ENCODE peak calls at places on chromosomes 2 and 18, in five cellular contexts. Q, I, G, T and Y are unnamed samples.

GRCh38 chr2:12014088-12014960 is 267.9 kb downstream of the LPIN1 start:
- DNase-seq in Q (no peak), I (no peak), G (no peak), T (no peak), Y (no peak)

GRCh38 chr2:232556426-232556825 is 5.9 kb downstream of the EIF4E2 start:
- DNase-seq in Q (no peak), I (no peak), G (no peak), T (no peak), Y (no peak)

GRCh38 chr2:55965276-55965675 is 41.7 kb upstream of the EFEMP1 start:
- DNase-seq in Q (no peak), I (no peak), G (no peak), T (no peak), Y (no peak)

GRCh38 chr2:46162329-46162870 is 134.8 kb upstream of the EPAS1 start:
- DNase-seq in Q (no peak), I (no peak), G (peak), T (no peak), Y (no peak)

GRCh38 chr2:73418343-73418742 is 32.7 kb downstream of the ALMS1 start:
- DNase-seq in Q (no peak), I (peak), G (peak), T (no peak), Y (no peak)

GRCh38 chr2:26018184-26018716 is 15.6 kb upstream of the RAB10 start:
- DNase-seq in Q (peak), I (peak), G (peak), T (peak), Y (no peak)

GRCh38 chr2:238105506-238106338 is 5.6 kb downstream of the ESPNL start:
- DNase-seq in Q (no peak), I (no peak), G (no peak), T (no peak), Y (peak)

GRCh38 chr2:219016721-219017120 is 23.5 kb upstream of the CRYBA2 start:
- DNase-seq in Q (no peak), I (no peak), G (no peak), T (no peak), Y (no peak)

GRCh38 chr2:26412091-26412673 is 10.5 kb downstream of the DRC1 start:
- DNase-seq in Q (peak), I (no peak), G (peak), T (no peak), Y (no peak)

GRCh38 chr2:156657809-156658208 is 221.6 kb downstream of the GPD2 start:
- DNase-seq in Q (no peak), I (no peak), G (peak), T (no peak), Y (no peak)

GRCh38 chr2:169046440-169047151 is 15.5 kb upstream of the ABCB11 start:
- DNase-seq in Q (no peak), I (peak), G (no peak), T (peak), Y (no peak)

GRCh38 chr18:46166261-46166970 is 62.2 kb downstream of the HAUS1 start:
- DNase-seq in Q (no peak), I (no peak), G (no peak), T (no peak), Y (no peak)

GRCh38 chr18:46161721-46162421 is 57.7 kb downstream of the HAUS1 start:
- DNase-seq in Q (no peak), I (no peak), G (no peak), T (no peak), Y (no peak)

GRCh38 chr18:46163941-46164499 is 59.8 kb downstream of the HAUS1 start:
- DNase-seq in Q (no peak), I (no peak), G (no peak), T (no peak), Y (no peak)

GRCh38 chr18:46167971-46168370 is 63.8 kb downstream of the HAUS1 start:
- DNase-seq in Q (no peak), I (peak), G (peak), T (no peak), Y (no peak)

DNA sequence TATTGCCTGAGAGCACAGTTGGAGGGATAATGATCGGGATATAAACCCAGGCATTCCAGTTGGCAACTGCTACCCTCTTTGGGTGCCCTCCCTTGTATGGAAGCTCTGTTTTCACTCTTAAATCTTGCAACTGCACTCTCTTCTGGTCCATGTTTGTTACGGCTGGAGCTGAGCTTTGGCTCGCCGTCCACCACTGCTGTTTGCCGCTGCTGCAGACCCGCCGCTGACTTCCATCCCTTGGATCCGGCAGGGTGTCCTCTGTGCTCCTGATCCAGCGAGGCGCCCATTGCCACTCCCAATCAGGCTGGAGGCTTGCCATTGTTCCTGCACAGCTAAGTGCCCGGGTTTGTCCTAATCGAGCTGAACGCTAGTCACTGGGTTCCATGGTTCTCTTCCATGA is 60.7 kb downstream of the HAUS1 start:
- DNase-seq in Q (no peak), I (no peak), G (no peak), T (no peak), Y (no peak)
- TF ChIP-seq CTCF in Q (no peak), I (no peak), G (no peak), T (no peak), Y (no peak)

DNA sequence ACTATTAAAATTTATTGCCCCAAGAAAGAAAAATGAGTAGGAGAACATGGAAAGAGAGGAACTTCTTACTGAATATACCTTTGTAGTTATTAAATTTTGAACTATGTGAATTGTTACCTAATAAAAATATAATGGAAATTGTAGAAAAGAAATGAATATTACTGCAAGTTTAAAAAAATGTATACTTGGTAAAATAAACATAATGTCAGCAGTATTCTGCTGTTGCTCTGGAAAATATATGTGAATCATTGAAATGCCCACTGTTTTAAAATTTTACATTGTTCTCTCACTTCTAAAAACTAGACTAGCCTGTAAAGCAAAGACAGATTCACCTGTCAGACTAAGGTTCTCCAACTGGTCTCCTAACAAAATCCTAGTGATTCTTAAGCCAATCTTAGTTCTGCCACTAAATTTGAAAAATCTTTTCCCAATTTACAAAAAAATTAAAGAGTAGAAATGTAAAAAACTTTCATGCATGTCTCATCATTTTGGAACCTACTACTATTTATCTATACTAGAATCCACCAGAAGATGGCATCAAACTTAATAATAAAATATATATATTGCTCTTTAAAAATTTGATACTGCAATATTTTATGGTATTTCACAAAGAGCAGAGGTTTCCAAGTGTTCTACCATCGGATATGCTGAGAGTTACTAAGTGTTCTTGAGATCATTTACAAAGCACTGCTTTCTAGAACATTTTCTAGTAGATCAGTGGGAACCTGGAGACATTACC is 22.3 kb upstream of the TMEM237 start:
- DNase-seq in Q (no peak), I (no peak), G (no peak), T (no peak), Y (no peak)
- TF ChIP-seq CTCF in Q (peak), I (no peak), G (no peak), T (peak), Y (peak)

GRCh38 chr2:235087812-235088607 is 136.2 kb downstream of the SH3BP4 start:
- DNase-seq in Q (no peak), I (peak), G (no peak), T (no peak), Y (peak)
- TF ChIP-seq CTCF in Q (no peak), I (peak), G (no peak), T (no peak), Y (peak)

GRCh38 chr2:48915884-48916283 is 160.4 kb upstream of the LHCGR start:
- DNase-seq in Q (no peak), I (no peak), G (no peak), T (no peak), Y (no peak)

GRCh38 chr2:48915227-48915626 is 159.7 kb upstream of the LHCGR start:
- DNase-seq in Q (no peak), I (no peak), G (no peak), T (no peak), Y (no peak)

GRCh38 chr2:48914477-48915077 is 159.1 kb upstream of the LHCGR start:
- DNase-seq in Q (no peak), I (no peak), G (no peak), T (no peak), Y (no peak)

GRCh38 chr2:48906640-48907039 is 151.1 kb upstream of the LHCGR start:
- DNase-seq in Q (no peak), I (no peak), G (no peak), T (no peak), Y (no peak)

GRCh38 chr2:48912110-48912509 is 156.6 kb upstream of the LHCGR start:
- DNase-seq in Q (no peak), I (no peak), G (no peak), T (no peak), Y (no peak)
- TF ChIP-seq CTCF in Q (no peak), I (no peak), G (no peak), T (no peak), Y (peak)

GRCh38 chr2:171893196-171893823 is 734 bp downstream of the SLC25A12 start:
- DNase-seq in Q (no peak), I (no peak), G (no peak), T (peak), Y (no peak)
- TF ChIP-seq CTCF in Q (no peak), I (no peak), G (no peak), T (no peak), Y (no peak)

DNA sequence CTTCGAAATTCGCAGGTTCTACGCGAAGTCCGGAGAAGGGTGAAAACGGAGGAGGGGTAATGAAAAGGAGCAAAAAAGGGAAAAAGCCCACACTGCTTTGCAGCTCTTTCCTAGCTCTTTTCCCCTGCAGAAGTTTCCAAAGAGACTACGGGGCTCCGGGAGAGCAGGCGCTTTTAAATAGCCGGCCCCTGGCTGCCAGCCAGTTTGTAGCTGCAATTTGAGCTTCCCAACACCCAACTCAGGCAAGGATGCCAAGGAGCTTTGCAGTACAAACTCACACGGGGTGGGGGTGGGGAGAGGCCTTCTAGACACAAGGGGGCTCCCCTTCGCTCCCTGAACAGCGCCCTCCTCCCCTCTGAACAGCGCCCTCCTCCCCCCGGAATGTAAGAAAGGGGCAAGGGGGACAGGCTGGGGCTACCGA is at the start of gene IGFBP5:
- DNase-seq in Q (no peak), I (peak), G (no peak), T (no peak), Y (peak)
- TF ChIP-seq CTCF in Q (peak), I (peak), G (no peak), T (no peak), Y (peak)

GRCh38 chr2:61135510-61135909 is 26.5 kb upstream of the C2orf74 start:
- DNase-seq in Q (no peak), I (no peak), G (peak), T (peak), Y (no peak)
- TF ChIP-seq CTCF in Q (peak), I (peak), G (no peak), T (peak), Y (no peak)

DNA sequence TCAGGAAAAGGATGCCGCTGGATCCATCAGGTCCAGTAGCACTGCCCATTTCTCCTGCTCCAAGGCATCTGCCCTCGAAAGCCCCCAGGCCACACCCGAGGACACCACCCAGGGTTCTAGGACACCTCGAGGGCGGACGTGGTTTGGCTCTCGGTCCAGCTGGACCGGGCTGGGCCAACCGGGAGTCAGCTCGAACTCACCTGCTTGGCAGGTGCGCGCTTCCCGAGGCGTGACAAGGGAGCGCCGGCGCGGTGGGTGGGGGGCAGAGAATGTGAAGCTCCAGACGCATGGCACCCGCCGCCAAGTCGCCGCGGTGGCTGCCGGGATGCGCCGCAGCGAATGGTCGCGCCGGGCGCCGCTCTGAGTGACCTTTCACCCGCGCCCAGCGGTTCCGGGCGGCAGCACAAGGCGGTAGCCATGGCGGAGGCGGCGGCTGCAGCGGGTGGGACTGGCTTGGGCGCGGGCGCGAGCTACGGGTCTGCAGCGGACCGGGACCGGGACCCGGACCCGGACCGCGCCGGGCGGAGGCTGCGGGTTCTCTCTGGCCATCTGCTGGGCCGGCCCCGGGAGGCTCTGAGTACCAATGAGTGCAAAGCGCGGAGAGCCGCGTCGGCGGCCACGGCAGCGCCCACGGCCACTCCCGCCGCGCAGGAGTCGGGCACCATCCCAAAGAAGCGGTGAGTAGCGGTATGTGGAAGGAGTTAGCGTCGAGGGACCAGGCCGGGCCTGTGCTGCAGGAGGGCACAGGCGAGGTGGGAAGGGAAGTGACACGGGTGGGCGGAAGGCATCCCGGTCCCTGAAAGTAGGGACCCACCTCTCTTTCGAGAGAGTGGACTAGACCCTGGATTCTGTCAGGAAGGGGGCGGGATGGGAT is at the start of gene AGPS:
- DNase-seq in Q (peak), I (peak), G (peak), T (peak), Y (peak)
- TF ChIP-seq CTCF in Q (no peak), I (no peak), G (no peak), T (no peak), Y (peak)

DNA sequence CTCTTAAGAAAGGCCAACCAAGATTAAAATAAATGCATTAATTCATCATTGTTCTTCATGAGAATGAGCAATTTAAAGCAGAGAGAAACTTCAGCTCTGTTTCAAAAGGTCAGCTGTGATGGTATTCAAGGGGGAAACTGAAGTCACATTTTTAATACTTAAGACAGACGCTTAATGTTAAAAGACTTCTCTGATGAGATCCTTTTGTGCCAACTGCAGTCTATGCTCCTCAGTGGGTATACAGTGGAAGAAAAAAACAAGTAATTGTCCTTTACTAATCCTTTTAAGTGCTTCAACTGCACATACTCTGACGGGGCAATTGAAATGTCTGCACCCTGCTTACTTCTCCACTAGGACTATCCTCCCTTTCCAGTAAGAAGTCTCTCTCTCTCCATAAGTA is 309.7 kb downstream of the GULP1 start:
- DNase-seq in Q (no peak), I (no peak), G (no peak), T (no peak), Y (no peak)
- TF ChIP-seq CTCF in Q (no peak), I (no peak), G (no peak), T (no peak), Y (no peak)

GRCh38 chr2:66575625-66576371 is 140.9 kb downstream of the MEIS1 start:
- DNase-seq in Q (peak), I (no peak), G (no peak), T (no peak), Y (peak)
- TF ChIP-seq CTCF in Q (no peak), I (peak), G (no peak), T (no peak), Y (peak)